ENCODE peak calls at places on chromosomes 11 and 22, in ten cellular contexts. K is ureter; D is NCI-H2227 treated with DMSO at 0.1 percent for 48 hours; Q is uterus; T is nucleus accumbens; F is stimulated activated CD8-positive, alpha-beta memory T cell treated with anti-CD3 and anti-CD28 coated beads, Interleukin-7, amount 100 ng/mL, for 4 hours; R is EL; P is DMS153; W is A172; V is HTR-8/SVneo. O is an unnamed sample.

GRCh38 chr11:123194308-123195181 is 503 bp downstream of the CLMP start:
- DNase-seq in F (no peak), V (no peak), R (peak), T (no peak), K (no peak), D (peak), Q (peak), P (no peak), W (no peak), O (peak)

GRCh38 chr11:727859-728748 is 19.2 kb upstream of the TALDO1 start:
- DNase-seq in V (peak), F (peak), T (no peak), D (no peak), R (peak), P (peak), K (peak), W (peak), Q (peak), O (peak)

GRCh38 chr11:3936517-3936916 is 81.1 kb downstream of the STIM1 start:
- DNase-seq in T (no peak), K (no peak), W (no peak), Q (no peak), F (no peak), R (no peak), V (no peak), P (no peak), D (no peak), O (no peak)

GRCh38 chr11:9905562-9905961 is 241.7 kb downstream of the SWAP70 start:
- DNase-seq in T (no peak), K (no peak), P (no peak), F (no peak), W (no peak), R (no peak), Q (no peak), V (no peak), D (no peak), O (no peak)

GRCh38 chr22:23700706-23701105 is 9.9 kb downstream of the RGL4 start:
- DNase-seq in V (no peak), D (no peak), R (no peak), P (no peak), T (no peak), K (no peak), Q (no peak), F (no peak), W (no peak), O (no peak)

GRCh38 chr22:23912293-23912903 is 18.2 kb downstream of the MIF start:
- DNase-seq in F (no peak), W (no peak), D (no peak), R (no peak), V (no peak), Q (no peak), T (no peak), K (no peak), P (no peak), O (no peak)

GRCh38 chr11:72778535-72779494 is 15.0 kb downstream of the STARD10 start:
- DNase-seq in K (no peak), T (no peak), R (no peak), V (no peak), F (no peak), Q (no peak), D (no peak), P (no peak), W (no peak), O (no peak)

GRCh38 chr11:134178275-134178674 is 45.5 kb downstream of the NCAPD3 start:
- DNase-seq in V (no peak), F (no peak), K (no peak), T (no peak), Q (no peak), P (no peak), D (no peak), R (no peak), W (no peak), O (no peak)

GRCh38 chr22:33099593-33099992 is 41.4 kb upstream of the SYN3 start:
- DNase-seq in K (no peak), D (no peak), Q (no peak), W (no peak), F (no peak), P (no peak), R (no peak), V (no peak), T (no peak), O (no peak)

GRCh38 chr11:25981998-25982397 is 349.9 kb upstream of the ANO3 start:
- DNase-seq in F (no peak), K (no peak), P (peak), Q (no peak), W (peak), T (no peak), D (peak), R (peak), V (peak), O (no peak)

GRCh38 chr11:125069796-125070195 is 6.7 kb downstream of the SLC37A2 start:
- DNase-seq in F (no peak), R (peak), T (no peak), D (no peak), P (no peak), Q (no peak), W (peak), V (peak), K (no peak), O (no peak)

GRCh38 chr11:104124979-104125378 is 39.0 kb downstream of the PDGFD start:
- DNase-seq in R (no peak), D (peak), V (no peak), F (no peak), T (no peak), W (no peak), K (no peak), Q (no peak), P (no peak), O (no peak)

GRCh38 chr22:44304354-44304753 is 8.4 kb downstream of the SHISAL1 start:
- DNase-seq in R (peak), T (no peak), Q (peak), V (no peak), F (no peak), P (no peak), K (no peak), D (no peak), W (peak), O (no peak)

GRCh38 chr11:76690736-76691135 is 20.2 kb upstream of the LRRC32 start:
- DNase-seq in T (no peak), R (no peak), Q (no peak), F (no peak), D (no peak), V (no peak), K (no peak), P (no peak), W (no peak), O (no peak)

GRCh38 chr22:49856766-49857618 is 3.3 kb downstream of the ZBED4 start:
- DNase-seq in V (no peak), T (no peak), D (no peak), Q (no peak), P (no peak), K (no peak), F (no peak), W (no peak), R (no peak), O (no peak)

GRCh38 chr22:11253000-11253511 is 4274.9 kb upstream of the OR11H1 start:
- DNase-seq in Q (no peak), D (no peak), W (no peak), K (peak), R (no peak), P (no peak), F (no peak), T (no peak), V (no peak), O (no peak)

GRCh38 chr11:66080055-66080817 is 10.2 kb downstream of the PACS1 start:
- DNase-seq in T (no peak), Q (peak), R (peak), V (peak), W (peak), D (no peak), F (peak), P (no peak), K (peak), O (no peak)

GRCh38 chr22:27624705-27625104 is 176.9 kb downstream of the MN1 start:
- DNase-seq in Q (no peak), D (no peak), K (no peak), V (no peak), W (no peak), F (no peak), P (no peak), R (no peak), T (no peak), O (no peak)

GRCh38 chr11:129577986-129578385 is 202.3 kb downstream of the BARX2 start:
- DNase-seq in D (no peak), F (no peak), R (no peak), W (no peak), T (no peak), P (no peak), K (no peak), V (no peak), Q (no peak), O (no peak)

GRCh38 chr22:26168934-26169311 is 339 bp upstream of the SEZ6L start:
- DNase-seq in D (no peak), Q (no peak), K (no peak), W (no peak), F (no peak), V (no peak), P (no peak), T (no peak), R (no peak), O (no peak)

GRCh38 chr11:60966867-60967266 is 4.6 kb upstream of the CD6 start:
- DNase-seq in D (no peak), W (no peak), F (no peak), P (no peak), Q (no peak), R (no peak), K (no peak), T (no peak), V (no peak), O (no peak)

GRCh38 chr22:17536269-17536668 is 27.0 kb upstream of the SLC25A18 start:
- DNase-seq in W (peak), D (no peak), V (no peak), T (peak), F (no peak), R (no peak), P (no peak), Q (no peak), K (peak), O (no peak)

O was measured in NCI-H2029.